ENCODE peak calls at places on chromosome X, in eight cellular contexts. One of them, this sample, is unnamed. For H3K4me1, the result is how much of the 10 kb centered on the place peaks cover.

GRCh38 chrX:41313419-41313818 is 20.5 kb upstream of the DDX3X start:
- DNase-seq in Peyer's patch: no peak
- DNase-seq in mammary epithelial cell: no peak
- DNase-seq in sigmoid colon: no peak
- DNase-seq in gastrocnemius medialis: no peak
- DNase-seq in breast epithelium: no peak
- DNase-seq in fibroblast of lung: peak
- DNase-seq in IMR-90: peak
- DNase-seq in this sample: no peak

GRCh38 chrX:57453901-57454300 is 137.9 kb upstream of the ZXDB start:
- DNase-seq in Peyer's patch: no peak
- DNase-seq in mammary epithelial cell: peak
- DNase-seq in sigmoid colon: no peak
- DNase-seq in gastrocnemius medialis: no peak
- DNase-seq in breast epithelium: no peak
- DNase-seq in fibroblast of lung: no peak
- DNase-seq in IMR-90: peak
- DNase-seq in this sample: peak

GRCh38 chrX:1601051-1601767 is 9.8 kb downstream of the AKAP17A start:
- DNase-seq in Peyer's patch: no peak
- DNase-seq in mammary epithelial cell: no peak
- DNase-seq in sigmoid colon: no peak
- DNase-seq in gastrocnemius medialis: no peak
- DNase-seq in breast epithelium: no peak
- DNase-seq in fibroblast of lung: no peak
- DNase-seq in IMR-90: no peak
- DNase-seq in this sample: no peak

GRCh38 chrX:49029876-49030275 is 13.3 kb downstream of the TFE3 start:
- DNase-seq in Peyer's patch: no peak
- DNase-seq in mammary epithelial cell: peak
- DNase-seq in sigmoid colon: no peak
- DNase-seq in gastrocnemius medialis: no peak
- DNase-seq in breast epithelium: no peak
- DNase-seq in fibroblast of lung: no peak
- DNase-seq in IMR-90: no peak
- DNase-seq in this sample: peak

GRCh38 chrX:149521438-149521837 is 16.3 kb upstream of the IDS start:
- DNase-seq in Peyer's patch: no peak
- DNase-seq in mammary epithelial cell: no peak
- DNase-seq in sigmoid colon: no peak
- DNase-seq in gastrocnemius medialis: no peak
- DNase-seq in breast epithelium: no peak
- DNase-seq in fibroblast of lung: no peak
- DNase-seq in IMR-90: no peak
- DNase-seq in this sample: no peak

GRCh38 chrX:80812176-80812575 is 2.5 kb upstream of the BRWD3 start:
- DNase-seq in Peyer's patch: peak
- DNase-seq in mammary epithelial cell: peak
- DNase-seq in sigmoid colon: no peak
- DNase-seq in gastrocnemius medialis: peak
- DNase-seq in breast epithelium: no peak
- DNase-seq in fibroblast of lung: peak
- DNase-seq in IMR-90: peak
- DNase-seq in this sample: peak

GRCh38 chrX:38563006-38563405 is 1.7 kb downstream of the TSPAN7 start:
- DNase-seq in Peyer's patch: no peak
- DNase-seq in mammary epithelial cell: no peak
- DNase-seq in sigmoid colon: no peak
- DNase-seq in gastrocnemius medialis: no peak
- DNase-seq in breast epithelium: no peak
- DNase-seq in fibroblast of lung: no peak
- DNase-seq in IMR-90: no peak
- DNase-seq in this sample: no peak

GRCh38 chrX:1824855-1825254 is 210.0 kb downstream of the ASMT start:
- DNase-seq in Peyer's patch: no peak
- DNase-seq in mammary epithelial cell: no peak
- DNase-seq in sigmoid colon: no peak
- DNase-seq in gastrocnemius medialis: no peak
- DNase-seq in breast epithelium: no peak
- DNase-seq in fibroblast of lung: no peak
- DNase-seq in IMR-90: no peak
- DNase-seq in this sample: no peak

GRCh38 chrX:37904833-37905232 is 57.5 kb upstream of the DYNLT3 start:
- DNase-seq in Peyer's patch: no peak
- DNase-seq in mammary epithelial cell: no peak
- DNase-seq in sigmoid colon: no peak
- DNase-seq in gastrocnemius medialis: no peak
- DNase-seq in breast epithelium: no peak
- DNase-seq in fibroblast of lung: no peak
- DNase-seq in IMR-90: no peak
- DNase-seq in this sample: no peak

GRCh38 chrX:125137521-125137920 is 182.2 kb upstream of the TEX13C start:
- DNase-seq in Peyer's patch: no peak
- DNase-seq in mammary epithelial cell: no peak
- DNase-seq in sigmoid colon: no peak
- DNase-seq in gastrocnemius medialis: no peak
- DNase-seq in breast epithelium: no peak
- DNase-seq in fibroblast of lung: no peak
- DNase-seq in IMR-90: no peak
- DNase-seq in this sample: no peak

GRCh38 chrX:101619336-101619735 is 1.5 kb upstream of the ARMCX6 start:
- DNase-seq in Peyer's patch: no peak
- DNase-seq in mammary epithelial cell: peak
- DNase-seq in sigmoid colon: no peak
- DNase-seq in gastrocnemius medialis: no peak
- DNase-seq in breast epithelium: no peak
- DNase-seq in fibroblast of lung: peak
- DNase-seq in IMR-90: peak
- DNase-seq in this sample: no peak

GRCh38 chrX:101617211-101618191 is at the start of gene ARMCX6:
- DNase-seq in Peyer's patch: peak
- DNase-seq in mammary epithelial cell: peak
- DNase-seq in sigmoid colon: peak
- DNase-seq in gastrocnemius medialis: peak
- DNase-seq in breast epithelium: peak
- DNase-seq in fibroblast of lung: peak
- DNase-seq in IMR-90: peak
- DNase-seq in this sample: no peak
- TF ChIP-seq CTCF in Peyer's patch: no peak
- TF ChIP-seq CTCF in mammary epithelial cell: peak
- TF ChIP-seq CTCF in sigmoid colon: peak
- TF ChIP-seq CTCF in gastrocnemius medialis: no peak
- TF ChIP-seq CTCF in breast epithelium: no peak
- TF ChIP-seq CTCF in fibroblast of lung: peak
- TF ChIP-seq CTCF in IMR-90: peak
- TF ChIP-seq CTCF in this sample: peak

GRCh38 chrX:110213183-110213582 is 104.7 kb downstream of the AMMECR1 start:
- DNase-seq in Peyer's patch: no peak
- DNase-seq in mammary epithelial cell: no peak
- DNase-seq in sigmoid colon: no peak
- DNase-seq in gastrocnemius medialis: no peak
- DNase-seq in breast epithelium: no peak
- DNase-seq in fibroblast of lung: no peak
- DNase-seq in IMR-90: no peak
- DNase-seq in this sample: peak

GRCh38 chrX:110211340-110211739 is 106.5 kb downstream of the AMMECR1 start:
- DNase-seq in Peyer's patch: no peak
- DNase-seq in mammary epithelial cell: no peak
- DNase-seq in sigmoid colon: no peak
- DNase-seq in gastrocnemius medialis: no peak
- DNase-seq in breast epithelium: no peak
- DNase-seq in fibroblast of lung: no peak
- DNase-seq in IMR-90: no peak
- DNase-seq in this sample: peak

GRCh38 chrX:110212299-110212698 is 105.6 kb downstream of the AMMECR1 start:
- DNase-seq in Peyer's patch: no peak
- DNase-seq in mammary epithelial cell: no peak
- DNase-seq in sigmoid colon: no peak
- DNase-seq in gastrocnemius medialis: no peak
- DNase-seq in breast epithelium: no peak
- DNase-seq in fibroblast of lung: no peak
- DNase-seq in IMR-90: peak
- DNase-seq in this sample: no peak

GRCh38 chrX:110208092-110208491 is 109.8 kb downstream of the AMMECR1 start:
- DNase-seq in Peyer's patch: no peak
- DNase-seq in mammary epithelial cell: peak
- DNase-seq in sigmoid colon: no peak
- DNase-seq in gastrocnemius medialis: no peak
- DNase-seq in breast epithelium: no peak
- DNase-seq in fibroblast of lung: no peak
- DNase-seq in IMR-90: no peak
- DNase-seq in this sample: peak

GRCh38 chrX:110210417-110211139 is 107.3 kb downstream of the AMMECR1 start:
- DNase-seq in Peyer's patch: no peak
- DNase-seq in mammary epithelial cell: peak
- DNase-seq in sigmoid colon: no peak
- DNase-seq in gastrocnemius medialis: no peak
- DNase-seq in breast epithelium: no peak
- DNase-seq in fibroblast of lung: peak
- DNase-seq in IMR-90: peak
- DNase-seq in this sample: peak
- H3K27ac ChIP-seq in Peyer's patch: no peak
- H3K27ac ChIP-seq in mammary epithelial cell: peak
- H3K27ac ChIP-seq in sigmoid colon: no peak
- H3K27ac ChIP-seq in gastrocnemius medialis: no peak
- H3K27ac ChIP-seq in breast epithelium: no peak
- H3K27ac ChIP-seq in fibroblast of lung: peak
- H3K27ac ChIP-seq in IMR-90: peak
- H3K27ac ChIP-seq in this sample: peak

GRCh38 chrX:13085533-13085932 is 41.1 kb upstream of the FAM9C start:
- DNase-seq in Peyer's patch: peak
- DNase-seq in mammary epithelial cell: no peak
- DNase-seq in sigmoid colon: no peak
- DNase-seq in gastrocnemius medialis: no peak
- DNase-seq in breast epithelium: no peak
- DNase-seq in fibroblast of lung: no peak
- DNase-seq in IMR-90: no peak
- DNase-seq in this sample: no peak
- H3K4me1 ChIP-seq in Peyer's patch: under half
- H3K4me1 ChIP-seq in mammary epithelial cell: under half
- H3K4me1 ChIP-seq in sigmoid colon: under half
- H3K4me1 ChIP-seq in gastrocnemius medialis: under half
- H3K4me1 ChIP-seq in breast epithelium: under half
- H3K4me1 ChIP-seq in fibroblast of lung: under half
- H3K4me1 ChIP-seq in IMR-90: under half
- H3K4me1 ChIP-seq in this sample: under half

DNA sequence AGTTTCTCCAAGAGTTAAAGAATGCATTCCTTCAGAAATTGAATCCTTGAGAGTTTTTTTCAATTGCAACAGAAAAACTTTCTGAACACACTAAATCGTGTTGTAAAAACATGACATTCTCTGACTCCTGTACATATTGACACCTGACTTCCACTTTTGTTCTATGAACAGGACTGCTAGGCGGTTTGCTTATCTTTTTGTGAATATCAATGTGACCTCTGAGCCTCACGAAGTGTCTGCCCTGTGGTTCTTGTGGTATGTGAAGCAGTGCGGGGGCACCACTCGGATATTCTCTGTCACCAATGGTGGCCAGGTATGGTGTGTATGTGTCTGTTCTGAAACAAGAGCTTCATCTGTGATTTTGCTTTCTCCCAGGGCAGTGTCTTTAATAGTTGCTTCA is 71.9 kb downstream of the MAOA start:
- DNase-seq in Peyer's patch: no peak
- DNase-seq in mammary epithelial cell: no peak
- DNase-seq in sigmoid colon: no peak
- DNase-seq in gastrocnemius medialis: no peak
- DNase-seq in breast epithelium: no peak
- DNase-seq in fibroblast of lung: no peak
- DNase-seq in IMR-90: no peak
- DNase-seq in this sample: no peak
- TF ChIP-seq CTCF in Peyer's patch: no peak
- TF ChIP-seq CTCF in mammary epithelial cell: no peak
- TF ChIP-seq CTCF in sigmoid colon: no peak
- TF ChIP-seq CTCF in gastrocnemius medialis: no peak
- TF ChIP-seq CTCF in breast epithelium: no peak
- TF ChIP-seq CTCF in fibroblast of lung: no peak
- TF ChIP-seq CTCF in IMR-90: no peak
- TF ChIP-seq CTCF in this sample: no peak

GRCh38 chrX:68990948-68991347 is 162.1 kb downstream of the EFNB1 start:
- DNase-seq in Peyer's patch: no peak
- DNase-seq in mammary epithelial cell: no peak
- DNase-seq in sigmoid colon: no peak
- DNase-seq in gastrocnemius medialis: no peak
- DNase-seq in breast epithelium: no peak
- DNase-seq in fibroblast of lung: no peak
- DNase-seq in IMR-90: no peak
- DNase-seq in this sample: no peak

GRCh38 chrX:68991691-68992345 is 163.0 kb downstream of the EFNB1 start:
- DNase-seq in Peyer's patch: no peak
- DNase-seq in mammary epithelial cell: no peak
- DNase-seq in sigmoid colon: no peak
- DNase-seq in gastrocnemius medialis: no peak
- DNase-seq in breast epithelium: no peak
- DNase-seq in fibroblast of lung: no peak
- DNase-seq in IMR-90: no peak
- DNase-seq in this sample: no peak

GRCh38 chrX:68989865-68990606 is 161.2 kb downstream of the EFNB1 start:
- DNase-seq in Peyer's patch: no peak
- DNase-seq in mammary epithelial cell: no peak
- DNase-seq in sigmoid colon: no peak
- DNase-seq in gastrocnemius medialis: no peak
- DNase-seq in breast epithelium: no peak
- DNase-seq in fibroblast of lung: peak
- DNase-seq in IMR-90: peak
- DNase-seq in this sample: no peak

GRCh38 chrX:68988865-68989264 is 160.0 kb downstream of the EFNB1 start:
- DNase-seq in Peyer's patch: no peak
- DNase-seq in mammary epithelial cell: no peak
- DNase-seq in sigmoid colon: no peak
- DNase-seq in gastrocnemius medialis: no peak
- DNase-seq in breast epithelium: no peak
- DNase-seq in fibroblast of lung: no peak
- DNase-seq in IMR-90: no peak
- DNase-seq in this sample: no peak

GRCh38 chrX:68989456-68989855 is 160.6 kb downstream of the EFNB1 start:
- DNase-seq in Peyer's patch: no peak
- DNase-seq in mammary epithelial cell: no peak
- DNase-seq in sigmoid colon: no peak
- DNase-seq in gastrocnemius medialis: no peak
- DNase-seq in breast epithelium: no peak
- DNase-seq in fibroblast of lung: no peak
- DNase-seq in IMR-90: no peak
- DNase-seq in this sample: no peak
- H3K27ac ChIP-seq in Peyer's patch: no peak
- H3K27ac ChIP-seq in mammary epithelial cell: no peak
- H3K27ac ChIP-seq in sigmoid colon: peak
- H3K27ac ChIP-seq in gastrocnemius medialis: no peak
- H3K27ac ChIP-seq in breast epithelium: peak
- H3K27ac ChIP-seq in fibroblast of lung: no peak
- H3K27ac ChIP-seq in IMR-90: peak
- H3K27ac ChIP-seq in this sample: no peak

This sample was measured in foreskin keratinocyte.